ENCODE peak calls at places on chromosomes 16 and 17, in four cellular contexts. O, F, A and X are unnamed samples.

GRCh38 chr16:5228369-5228768 is 130.8 kb upstream of the EEF2KMT start:
- DNase-seq in O (no peak), F (no peak), A (peak; percentile 82), X (no peak)

GRCh38 chr16:14475370-14476139 is 154.5 kb downstream of the PARN start:
- DNase-seq in O (no peak), F (no peak), A (no peak), X (no peak)

GRCh38 chr17:68148936-68149335 is 98.9 kb upstream of the AMZ2 start:
- DNase-seq in O (no peak), F (no peak), A (no peak), X (no peak)

GRCh38 chr17:6544770-6545169 is 11.6 kb downstream of the PITPNM3 start:
- DNase-seq in O (no peak), F (no peak), A (peak; percentile 91), X (no peak)

GRCh38 chr17:32152130-32152529 is 9.8 kb downstream of the RHOT1 start:
- DNase-seq in O (no peak), F (no peak), A (no peak), X (no peak)

GRCh38 chr17:50177983-50178834 is 12.4 kb downstream of the SGCA start:
- DNase-seq in O (peak; percentile 40), F (peak; percentile 84), A (peak; percentile 90), X (peak; percentile 100)

GRCh38 chr17:7248811-7249210 is 2.7 kb downstream of the CTDNEP1 start:
- DNase-seq in O (no peak), F (no peak), A (no peak), X (no peak)

GRCh38 chr17:27466748-27467375 is 10.6 kb downstream of the KSR1 start:
- DNase-seq in O (no peak), F (no peak), A (no peak), X (no peak)

GRCh38 chr16:66525396-66526180 is 24.3 kb downstream of the TK2 start:
- DNase-seq in O (no peak), F (no peak), A (no peak), X (peak; percentile 97)